ENCODE peak calls at places on chromosomes 4 and X, in seven cellular contexts. I, R, C, A, U, E and G are unnamed samples.

GRCh38 chr4:20528508-20528907 is 171.8 kb upstream of the PACRGL start:
- DNase-seq in A (peak; percentile 41), E (no peak), C (no peak), I (peak; percentile 76), U (no peak), R (no peak), G (no peak)

GRCh38 chrX:106903291-106903820 is at the start of gene RIPPLY1:
- DNase-seq in I (no peak), A (no peak), E (no peak), C (no peak), U (no peak), R (no peak), G (no peak)

GRCh38 chr4:142406917-142407501 is 439.1 kb downstream of the INPP4B start:
- DNase-seq in I (no peak), E (no peak), U (no peak), R (no peak), C (no peak), A (no peak), G (no peak)

GRCh38 chr4:2212831-2213230 is 29.1 kb downstream of the HAUS3 start:
- DNase-seq in I (no peak), U (no peak), C (no peak), A (no peak), R (no peak), E (no peak), G (no peak)

GRCh38 chr4:152534541-152535231 is 1.2 kb downstream of the FBXW7 start:
- DNase-seq in E (peak; percentile 83), C (no peak), U (no peak), I (peak; percentile 43), R (peak; percentile 32), A (peak; percentile 15), G (no peak)

GRCh38 chr4:80207172-80207583 is 9.9 kb downstream of the PRDM8 start:
- DNase-seq in U (no peak), C (no peak), A (no peak), R (no peak), I (no peak), E (no peak), G (no peak)

GRCh38 chr4:74624351-74625151 is 169.8 kb downstream of the BTC start:
- DNase-seq in C (no peak), U (peak; percentile 85), R (no peak), E (no peak), I (peak; percentile 97), A (peak; percentile 56), G (no peak)

GRCh38 chr4:6198768-6199343 is 1.5 kb downstream of the JAKMIP1 start:
- DNase-seq in R (no peak), I (peak; percentile 2), C (no peak), E (no peak), U (no peak), A (no peak), G (no peak)

GRCh38 chrX:102546818-102547493 is 30.4 kb upstream of the TMSB15A start:
- DNase-seq in C (no peak), A (no peak), R (peak; percentile 28), I (no peak), U (no peak), E (no peak), G (no peak)

GRCh38 chrX:149630681-149631292 is 805 bp downstream of the TMEM185A start:
- DNase-seq in I (peak; percentile 74), U (peak; percentile 18), C (no peak), R (no peak), A (peak; percentile 41), E (no peak), G (no peak)

GRCh38 chr4:142353149-142353738 is 492.9 kb downstream of the INPP4B start:
- DNase-seq in A (peak; percentile 56), U (peak; percentile 27), R (peak; percentile 6), C (no peak), E (no peak), I (peak; percentile 66), G (no peak)

GRCh38 chrX:11589573-11590110 is 76.1 kb downstream of the ARHGAP6 start:
- DNase-seq in E (no peak), R (no peak), C (no peak), U (no peak), A (no peak), I (peak; percentile 46), G (no peak)

GRCh38 chr4:158817562-158818370 is 48.9 kb downstream of the FNIP2 start:
- DNase-seq in I (peak; percentile 48), C (no peak), A (no peak), U (no peak), R (no peak), E (no peak), G (no peak)

GRCh38 chr4:81084029-81084428 is 53.5 kb downstream of the BMP3 start:
- DNase-seq in C (no peak), I (peak; percentile 6), R (no peak), U (peak; percentile 10), E (no peak), A (peak; percentile 54), G (no peak)

GRCh38 chr4:90220453-90220852 is 93.3 kb downstream of the CCSER1 start:
- DNase-seq in A (no peak), R (no peak), E (no peak), I (no peak), U (no peak), C (no peak), G (no peak)

GRCh38 chr4:144701683-144702233 is 55.8 kb downstream of the HHIP start:
- DNase-seq in R (no peak), E (no peak), I (peak; percentile 24), A (no peak), U (no peak), C (no peak), G (no peak)

GRCh38 chrX:98371994-98372393 is 1488.3 kb downstream of the RPA4 start:
- DNase-seq in C (no peak), I (no peak), R (no peak), U (no peak), A (no peak), E (no peak), G (no peak)

GRCh38 chr4:173333658-173334084 is 487 bp downstream of the HMGB2 start:
- DNase-seq in C (no peak), A (peak; percentile 14), R (peak; percentile 47), E (peak; percentile 77), I (no peak), U (peak; percentile 2), G (peak; percentile 36)

GRCh38 chrX:133709486-133709885 is 275.9 kb downstream of the GPC3 start:
- DNase-seq in A (no peak), R (no peak), I (no peak), C (no peak), U (no peak), E (no peak), G (no peak)

GRCh38 chrX:39665830-39666518 is 431.8 kb downstream of the BCOR start:
- DNase-seq in U (no peak), A (no peak), E (no peak), I (no peak), R (no peak), C (no peak), G (no peak)

GRCh38 chr4:54228064-54228527 is 997 bp upstream of the PDGFRA start:
- DNase-seq in E (peak; percentile 62), R (peak; percentile 73), A (peak; percentile 78), C (no peak), I (peak; percentile 89), U (peak; percentile 5), G (no peak)

GRCh38 chr4:8840006-8840793 is 31.4 kb downstream of the HMX1 start:
- DNase-seq in A (no peak), E (peak; percentile 24), I (no peak), R (no peak), C (no peak), U (no peak), G (no peak)

GRCh38 chrX:67555578-67556203 is 11.9 kb downstream of the AR start:
- DNase-seq in A (peak; percentile 60), I (peak; percentile 44), E (peak; percentile 47), R (no peak), U (peak; percentile 8), C (no peak), G (no peak)

GRCh38 chrX:625137-625691 is 5.4 kb upstream of the SHOX start:
- DNase-seq in E (no peak), R (no peak), I (no peak), A (no peak), U (no peak), C (no peak), G (no peak)